ENCODE peak calls at places on chromosomes 6 and 20, in five cellular contexts. One of them, this sample, is unnamed.

GRCh38 chr6:110180228-110181008 is at the start of gene CDC40:
- DNase-seq in cardiac muscle cell: no peak
- DNase-seq in B cell: peak; percentile 44
- DNase-seq in neural crest cell: peak; percentile 38
- DNase-seq in WTC11: peak; percentile 48
- DNase-seq in this sample: peak; percentile 60

GRCh38 chr20:54257090-54257816 is 49.4 kb downstream of the PFDN4 start:
- DNase-seq in WTC11: no peak
- DNase-seq in neural crest cell: no peak
- DNase-seq in B cell: no peak
- DNase-seq in cardiac muscle cell: peak; percentile 95
- DNase-seq in this sample: no peak

GRCh38 chr6:146381486-146381885 is 162.1 kb upstream of the RAB32 start:
- DNase-seq in cardiac muscle cell: peak; percentile 8
- DNase-seq in WTC11: no peak
- DNase-seq in neural crest cell: no peak
- DNase-seq in B cell: no peak
- DNase-seq in this sample: no peak

GRCh38 chr20:25198663-25199363 is 3.3 kb downstream of the ENTPD6 start:
- DNase-seq in neural crest cell: no peak
- DNase-seq in WTC11: no peak
- DNase-seq in B cell: no peak
- DNase-seq in cardiac muscle cell: no peak
- DNase-seq in this sample: no peak

GRCh38 chr6:162907876-162908481 is 180.2 kb downstream of the PACRG start:
- DNase-seq in neural crest cell: no peak
- DNase-seq in B cell: no peak
- DNase-seq in WTC11: no peak
- DNase-seq in cardiac muscle cell: peak; percentile 63
- DNase-seq in this sample: no peak

GRCh38 chr20:44627364-44628010 is 24.0 kb downstream of the ADA start:
- DNase-seq in WTC11: no peak
- DNase-seq in B cell: no peak
- DNase-seq in neural crest cell: no peak
- DNase-seq in cardiac muscle cell: no peak
- DNase-seq in this sample: no peak

GRCh38 chr6:23659125-23659524 is 466.9 kb upstream of the NRSN1 start:
- DNase-seq in cardiac muscle cell: peak; percentile 29
- DNase-seq in WTC11: peak; percentile 48
- DNase-seq in B cell: no peak
- DNase-seq in neural crest cell: peak; percentile 32
- DNase-seq in this sample: no peak

GRCh38 chr6:5751525-5752252 is 255.0 kb downstream of the NRN1 start:
- DNase-seq in cardiac muscle cell: peak; percentile 32
- DNase-seq in B cell: no peak
- DNase-seq in neural crest cell: no peak
- DNase-seq in WTC11: no peak
- DNase-seq in this sample: no peak

GRCh38 chr20:39264506-39265172 is 302.5 kb downstream of the DHX35 start:
- DNase-seq in WTC11: peak; percentile 66
- DNase-seq in B cell: peak; percentile 44
- DNase-seq in cardiac muscle cell: peak; percentile 83
- DNase-seq in neural crest cell: peak; percentile 71
- DNase-seq in this sample: peak; percentile 76

GRCh38 chr6:149895702-149896310 is 2.1 kb downstream of the RAET1E start:
- DNase-seq in neural crest cell: no peak
- DNase-seq in WTC11: no peak
- DNase-seq in B cell: no peak
- DNase-seq in cardiac muscle cell: peak; percentile 46
- DNase-seq in this sample: no peak

GRCh38 chr6:138645976-138646640 is 127.5 kb upstream of the CCDC28A start:
- DNase-seq in neural crest cell: no peak
- DNase-seq in cardiac muscle cell: peak; percentile 58
- DNase-seq in WTC11: no peak
- DNase-seq in B cell: no peak
- DNase-seq in this sample: no peak

GRCh38 chr6:148736779-148737412 is 9.9 kb upstream of the UST start:
- DNase-seq in WTC11: no peak
- DNase-seq in neural crest cell: no peak
- DNase-seq in B cell: no peak
- DNase-seq in cardiac muscle cell: no peak
- DNase-seq in this sample: no peak

GRCh38 chr20:33667245-33668086 is 723 bp downstream of the ACTL10 start:
- DNase-seq in cardiac muscle cell: peak; percentile 86
- DNase-seq in WTC11: no peak
- DNase-seq in B cell: peak; percentile 66
- DNase-seq in neural crest cell: peak; percentile 39
- DNase-seq in this sample: peak; percentile 75

GRCh38 chr20:37349517-37350491 is 3.9 kb downstream of the SRC start:
- DNase-seq in B cell: peak; percentile 14
- DNase-seq in neural crest cell: no peak
- DNase-seq in WTC11: no peak
- DNase-seq in cardiac muscle cell: peak; percentile 62
- DNase-seq in this sample: no peak

GRCh38 chr20:64176548-64177419 is 12.5 kb downstream of the MYT1 start:
- DNase-seq in WTC11: no peak
- DNase-seq in B cell: no peak
- DNase-seq in neural crest cell: no peak
- DNase-seq in cardiac muscle cell: no peak
- DNase-seq in this sample: no peak

GRCh38 chr6:105424177-105424783 is 21.4 kb upstream of the PREP start:
- DNase-seq in cardiac muscle cell: peak; percentile 75
- DNase-seq in WTC11: peak; percentile 69
- DNase-seq in neural crest cell: peak; percentile 70
- DNase-seq in B cell: peak; percentile 51
- DNase-seq in this sample: no peak

GRCh38 chr20:4813076-4813838 is 91.5 kb downstream of the PRND start:
- DNase-seq in WTC11: no peak
- DNase-seq in neural crest cell: no peak
- DNase-seq in cardiac muscle cell: peak; percentile 32
- DNase-seq in B cell: peak; percentile 77
- DNase-seq in this sample: no peak

GRCh38 chr20:25699914-25700313 is 3.3 kb upstream of the ZNF337 start:
- DNase-seq in neural crest cell: no peak
- DNase-seq in WTC11: no peak
- DNase-seq in B cell: no peak
- DNase-seq in cardiac muscle cell: no peak
- DNase-seq in this sample: no peak

GRCh38 chr6:24991748-24992467 is 56.1 kb upstream of the RIPOR2 start:
- DNase-seq in WTC11: peak; percentile 61
- DNase-seq in neural crest cell: peak; percentile 36
- DNase-seq in cardiac muscle cell: peak; percentile 75
- DNase-seq in B cell: peak; percentile 58
- DNase-seq in this sample: no peak

GRCh38 chr6:140812636-140813035 is 1320.1 kb upstream of the GJE1 start:
- DNase-seq in B cell: no peak
- DNase-seq in cardiac muscle cell: peak; percentile 21
- DNase-seq in WTC11: no peak
- DNase-seq in neural crest cell: no peak
- DNase-seq in this sample: no peak

GRCh38 chr6:138555294-138555988 is 56.1 kb upstream of the NHSL1 start:
- DNase-seq in neural crest cell: no peak
- DNase-seq in B cell: no peak
- DNase-seq in cardiac muscle cell: no peak
- DNase-seq in WTC11: no peak
- DNase-seq in this sample: no peak

GRCh38 chr6:24924956-24925355 is 10.8 kb downstream of the RIPOR2 start:
- DNase-seq in WTC11: no peak
- DNase-seq in B cell: no peak
- DNase-seq in neural crest cell: no peak
- DNase-seq in cardiac muscle cell: no peak
- DNase-seq in this sample: no peak

GRCh38 chr6:74408844-74409243 is 712.8 kb downstream of the CD109 start:
- DNase-seq in WTC11: no peak
- DNase-seq in neural crest cell: no peak
- DNase-seq in B cell: no peak
- DNase-seq in cardiac muscle cell: peak; percentile 12
- DNase-seq in this sample: no peak

GRCh38 chr6:9566096-9566495 is 848.8 kb downstream of the TFAP2A start:
- DNase-seq in B cell: no peak
- DNase-seq in WTC11: no peak
- DNase-seq in cardiac muscle cell: no peak
- DNase-seq in neural crest cell: no peak
- DNase-seq in this sample: no peak

GRCh38 chr6:144781836-144782235 is 496.7 kb downstream of the UTRN start:
- DNase-seq in cardiac muscle cell: no peak
- DNase-seq in B cell: no peak
- DNase-seq in neural crest cell: no peak
- DNase-seq in WTC11: no peak
- DNase-seq in this sample: no peak

GRCh38 chr6:144777249-144777648 is 492.1 kb downstream of the UTRN start:
- DNase-seq in neural crest cell: no peak
- DNase-seq in WTC11: no peak
- DNase-seq in B cell: no peak
- DNase-seq in cardiac muscle cell: no peak
- DNase-seq in this sample: no peak

GRCh38 chr6:144778056-144778455 is 492.9 kb downstream of the UTRN start:
- DNase-seq in WTC11: no peak
- DNase-seq in neural crest cell: no peak
- DNase-seq in B cell: no peak
- DNase-seq in cardiac muscle cell: no peak
- DNase-seq in this sample: no peak

GRCh38 chr6:144776031-144776819 is 491.1 kb downstream of the UTRN start:
- DNase-seq in cardiac muscle cell: no peak
- DNase-seq in neural crest cell: no peak
- DNase-seq in WTC11: no peak
- DNase-seq in B cell: no peak
- DNase-seq in this sample: no peak

GRCh38 chr6:144778773-144779531 is 493.8 kb downstream of the UTRN start:
- DNase-seq in WTC11: no peak
- DNase-seq in neural crest cell: no peak
- DNase-seq in B cell: no peak
- DNase-seq in cardiac muscle cell: no peak
- DNase-seq in this sample: no peak
- TF ChIP-seq CTCF in WTC11: no peak
- TF ChIP-seq CTCF in neural crest cell: peak; percentile 24
- TF ChIP-seq CTCF in B cell: no peak
- TF ChIP-seq CTCF in cardiac muscle cell: peak; percentile 28
- TF ChIP-seq CTCF in this sample: no peak

GRCh38 chr6:13662651-13663334 is 47.7 kb downstream of the NOL7 start:
- DNase-seq in WTC11: no peak
- DNase-seq in neural crest cell: no peak
- DNase-seq in B cell: no peak
- DNase-seq in cardiac muscle cell: no peak
- DNase-seq in this sample: no peak

GRCh38 chr6:13666194-13667105 is 45.2 kb downstream of the RANBP9 start:
- DNase-seq in cardiac muscle cell: no peak
- DNase-seq in WTC11: no peak
- DNase-seq in neural crest cell: no peak
- DNase-seq in B cell: no peak
- DNase-seq in this sample: no peak

GRCh38 chr6:13661647-13662046 is 46.5 kb downstream of the NOL7 start:
- DNase-seq in B cell: no peak
- DNase-seq in WTC11: no peak
- DNase-seq in cardiac muscle cell: no peak
- DNase-seq in neural crest cell: no peak
- DNase-seq in this sample: no peak

GRCh38 chr6:13664703-13665352 is 46.8 kb downstream of the RANBP9 start:
- DNase-seq in WTC11: no peak
- DNase-seq in neural crest cell: no peak
- DNase-seq in cardiac muscle cell: peak; percentile 24
- DNase-seq in B cell: no peak
- DNase-seq in this sample: no peak

GRCh38 chr6:13663986-13664385 is 47.6 kb downstream of the RANBP9 start:
- DNase-seq in WTC11: no peak
- DNase-seq in B cell: no peak
- DNase-seq in cardiac muscle cell: no peak
- DNase-seq in neural crest cell: no peak
- DNase-seq in this sample: no peak
- TF ChIP-seq CTCF in WTC11: no peak
- TF ChIP-seq CTCF in B cell: no peak
- TF ChIP-seq CTCF in cardiac muscle cell: no peak
- TF ChIP-seq CTCF in neural crest cell: no peak
- TF ChIP-seq CTCF in this sample: no peak

GRCh38 chr20:59082077-59082740 is 39.6 kb upstream of the PRELID3B start:
- DNase-seq in neural crest cell: no peak
- DNase-seq in B cell: peak; percentile 16
- DNase-seq in WTC11: no peak
- DNase-seq in cardiac muscle cell: peak; percentile 12
- DNase-seq in this sample: no peak
- TF ChIP-seq CTCF in neural crest cell: peak; percentile 63
- TF ChIP-seq CTCF in B cell: peak; percentile 69
- TF ChIP-seq CTCF in WTC11: no peak
- TF ChIP-seq CTCF in cardiac muscle cell: peak; percentile 39
- TF ChIP-seq CTCF in this sample: peak; percentile 57

DNA sequence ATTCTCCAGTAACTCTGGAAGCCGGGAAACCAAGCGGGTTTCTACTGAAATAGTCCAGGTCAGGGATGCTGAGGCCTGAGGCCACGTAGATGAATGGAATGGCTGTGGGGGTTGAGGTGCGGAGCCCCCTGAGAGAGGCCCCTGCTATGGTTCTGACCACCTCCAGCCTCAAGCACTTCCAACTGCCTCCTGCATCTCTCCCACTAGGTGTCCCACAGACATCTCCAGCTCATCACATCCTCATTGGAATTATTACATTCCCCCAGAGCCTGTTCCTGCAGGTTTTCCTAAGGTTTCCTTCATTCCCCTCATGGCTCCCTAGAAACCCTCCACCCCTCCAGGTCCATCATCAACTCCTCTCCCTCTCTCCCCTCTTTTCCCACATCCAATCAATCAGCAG is 48.7 kb downstream of the UNC5CL start:
- DNase-seq in B cell: no peak
- DNase-seq in WTC11: no peak
- DNase-seq in neural crest cell: no peak
- DNase-seq in cardiac muscle cell: no peak
- DNase-seq in this sample: no peak
- TF ChIP-seq CTCF in B cell: no peak
- TF ChIP-seq CTCF in WTC11: no peak
- TF ChIP-seq CTCF in neural crest cell: no peak
- TF ChIP-seq CTCF in cardiac muscle cell: no peak
- TF ChIP-seq CTCF in this sample: no peak

GRCh38 chr6:6788394-6789020 is 200.0 kb downstream of the LY86 start:
- DNase-seq in B cell: no peak
- DNase-seq in cardiac muscle cell: peak; percentile 31
- DNase-seq in WTC11: peak; percentile 38
- DNase-seq in neural crest cell: no peak
- DNase-seq in this sample: no peak
- TF ChIP-seq CTCF in B cell: peak; percentile 76
- TF ChIP-seq CTCF in cardiac muscle cell: peak; percentile 67
- TF ChIP-seq CTCF in WTC11: peak; percentile 60
- TF ChIP-seq CTCF in neural crest cell: peak; percentile 57
- TF ChIP-seq CTCF in this sample: no peak

GRCh38 chr6:52533491-52533890 is 43.4 kb downstream of the TRAM2 start:
- DNase-seq in B cell: no peak
- DNase-seq in WTC11: no peak
- DNase-seq in neural crest cell: no peak
- DNase-seq in cardiac muscle cell: no peak
- DNase-seq in this sample: no peak
- TF ChIP-seq CTCF in B cell: no peak
- TF ChIP-seq CTCF in WTC11: no peak
- TF ChIP-seq CTCF in neural crest cell: no peak
- TF ChIP-seq CTCF in cardiac muscle cell: no peak
- TF ChIP-seq CTCF in this sample: no peak